ENCODE peak calls at places on chromosome 7, in eight cellular contexts. P is type B pancreatic cell, Y is HCT116, F is NCI-H524 treated with DMSO at 0.1 percent for 48 hours, T is substantia nigra, D is Panc1, V is retinal pigment epithelial cell, W is NCI-H2029. C is an unnamed sample.
A peak's percentile ranks its signal among the peaks of the same experiment; 100 is the strongest.

GRCh38 chr7:112014347-112014746 is 191.9 kb downstream of the DOCK4 start:
- DNase-seq in P (no peak), Y (no peak), F (no peak), T (no peak), D (no peak), V (no peak), W (no peak), C (no peak)

GRCh38 chr7:3259711-3260424 is 41.2 kb upstream of the SDK1 start:
- DNase-seq in P (no peak), Y (no peak), F (no peak), T (no peak), D (no peak), V (no peak), W (no peak), C (no peak)

GRCh38 chr7:81036041-81036440 is 117.2 kb upstream of the SEMA3C start:
- DNase-seq in P (no peak), Y (no peak), F (no peak), T (no peak), D (no peak), V (peak; percentile 78), W (no peak), C (no peak)

GRCh38 chr7:12942599-12942998 is 255.2 kb downstream of the ARL4A start:
- DNase-seq in P (no peak), Y (no peak), F (peak; percentile 37), T (no peak), D (no peak), V (no peak), W (peak; percentile 7), C (no peak)

GRCh38 chr7:124031919-124032318 is 948 bp downstream of the TMEM229A start:
- DNase-seq in P (no peak), Y (no peak), F (peak; percentile 12), T (peak; percentile 57), D (no peak), V (no peak), W (no peak), C (no peak)

GRCh38 chr7:77538186-77538907 is 1.3 kb downstream of the PTPN12 start:
- DNase-seq in P (no peak), Y (peak; percentile 90), F (peak; percentile 30), T (peak; percentile 71), D (peak; percentile 88), V (peak; percentile 50), W (peak; percentile 89), C (peak; percentile 88)

GRCh38 chr7:155001756-155002410 is 1.0 kb downstream of the PAXIP1 start:
- DNase-seq in P (no peak), Y (no peak), F (no peak), T (no peak), D (no peak), V (no peak), W (no peak), C (no peak)

GRCh38 chr7:130853503-130854279 is 119.7 kb upstream of the KLF14 start:
- DNase-seq in P (no peak), Y (peak; percentile 96), F (no peak), T (no peak), D (peak; percentile 92), V (no peak), W (no peak), C (no peak)

GRCh38 chr7:5500777-5501350 is 77.2 kb upstream of the TNRC18 start:
- DNase-seq in P (no peak), Y (no peak), F (no peak), T (no peak), D (no peak), V (no peak), W (no peak), C (no peak)

GRCh38 chr7:2637505-2638223 is 5.9 kb downstream of the TTYH3 start:
- DNase-seq in P (no peak), Y (no peak), F (no peak), T (peak; percentile 18), D (no peak), V (no peak), W (no peak), C (no peak)

GRCh38 chr7:12809476-12809875 is 122.0 kb downstream of the ARL4A start:
- DNase-seq in P (no peak), Y (no peak), F (no peak), T (no peak), D (no peak), V (no peak), W (no peak), C (no peak)

GRCh38 chr7:99128076-99128950 is 15.6 kb downstream of the SMURF1 start:
- DNase-seq in P (no peak), Y (no peak), F (no peak), T (no peak), D (no peak), V (no peak), W (peak; percentile 89), C (no peak)

GRCh38 chr7:151380199-151381082 is 29.4 kb downstream of the WDR86 start:
- DNase-seq in P (no peak), Y (no peak), F (no peak), T (no peak), D (no peak), V (no peak), W (no peak), C (no peak)

GRCh38 chr7:101428093-101428866 is 65.6 kb downstream of the COL26A1 start:
- DNase-seq in P (no peak), Y (no peak), F (no peak), T (no peak), D (no peak), V (no peak), W (no peak), C (no peak)

GRCh38 chr7:157602581-157602980 is 265.8 kb downstream of the DNAJB6 start:
- DNase-seq in P (no peak), Y (no peak), F (no peak), T (no peak), D (no peak), V (no peak), W (no peak), C (no peak)

GRCh38 chr7:121069346-121070100 is 81.0 kb downstream of the CPED1 start:
- DNase-seq in P (no peak), Y (no peak), F (no peak), T (no peak), D (no peak), V (no peak), W (no peak), C (no peak)

GRCh38 chr7:131459256-131459655 is 97.2 kb downstream of the PODXL start:
- DNase-seq in P (no peak), Y (peak; percentile 12), F (no peak), T (no peak), D (no peak), V (no peak), W (no peak), C (no peak)

C was measured in osteocyte.